ENCODE peak calls at places on chromosome 22, in nine cellular contexts. S, F, D, T, C, R, U, W and A are unnamed samples.

GRCh38 chr22:44630826-44631225 is 71.2 kb upstream of the PRR5 start:
- DNase-seq in U (no peak), C (no peak), T (no peak), W (no peak), R (no peak), S (no peak), D (no peak), F (no peak), A (no peak)

GRCh38 chr22:49764151-49764581 is 63.5 kb downstream of the BRD1 start:
- DNase-seq in S (peak), F (no peak), R (no peak), T (no peak), C (no peak), D (no peak), U (peak), W (peak), A (no peak)

GRCh38 chr22:27650572-27650971 is 151.0 kb downstream of the MN1 start:
- DNase-seq in C (no peak), D (no peak), U (no peak), F (no peak), W (no peak), S (no peak), R (no peak), T (no peak), A (no peak)

GRCh38 chr22:42263944-42264343 is 6.5 kb downstream of the TCF20 start:
- DNase-seq in R (no peak), F (no peak), U (no peak), W (no peak), D (no peak), S (no peak), C (no peak), T (no peak), A (no peak)

GRCh38 chr22:31350410-31350863 is 4.3 kb upstream of the PATZ1 start:
- DNase-seq in F (peak), C (no peak), D (no peak), R (no peak), S (no peak), U (no peak), T (peak), W (no peak), A (peak)

GRCh38 chr22:23685205-23685784 is 5.5 kb upstream of the RGL4 start:
- DNase-seq in W (no peak), F (no peak), R (no peak), T (no peak), U (peak), C (no peak), D (no peak), S (no peak), A (no peak)

GRCh38 chr22:38882480-38882879 is 10.5 kb upstream of the CBX6 start:
- DNase-seq in R (no peak), F (no peak), W (no peak), C (no peak), S (no peak), U (no peak), T (no peak), D (no peak), A (no peak)

GRCh38 chr22:47231759-47232158 is 469.3 kb downstream of the TBC1D22A start:
- DNase-seq in S (no peak), U (no peak), D (no peak), R (no peak), T (no peak), C (no peak), F (no peak), W (no peak), A (no peak)

GRCh38 chr22:45010532-45010900 is 711 bp upstream of the PHF21B start:
- DNase-seq in F (peak), R (no peak), T (peak), C (no peak), S (no peak), U (no peak), D (no peak), W (no peak), A (no peak)

GRCh38 chr22:33789690-33790253 is 130.5 kb downstream of the LARGE1 start:
- DNase-seq in R (no peak), F (no peak), S (no peak), D (no peak), W (no peak), U (no peak), C (peak), T (no peak), A (no peak)